ENCODE peak calls at places on chromosome 21, in five cellular contexts. C, G, M, K and O are unnamed samples.

GRCh38 chr21:21097425-21097824 is 99.2 kb downstream of the NCAM2 start:
- DNase-seq in C (no peak), G (no peak), M (no peak), K (no peak), O (no peak)

GRCh38 chr21:16302851-16303282 is 573.1 kb downstream of the USP25 start:
- DNase-seq in C (peak), G (peak), M (no peak), K (peak), O (peak)

GRCh38 chr21:36747815-36748381 is 49.0 kb downstream of the SIM2 start:
- DNase-seq in C (peak), G (peak), M (no peak), K (no peak), O (peak)

GRCh38 chr21:46128983-46129571 is 26.3 kb downstream of the FTCD start:
- DNase-seq in C (no peak), G (no peak), M (no peak), K (no peak), O (no peak)

GRCh38 chr21:46063227-46063626 is 34.7 kb upstream of the COL6A2 start:
- DNase-seq in C (peak), G (no peak), M (no peak), K (no peak), O (no peak)

GRCh38 chr21:25149022-25149421 is 458.3 kb downstream of the MRPL39 start:
- DNase-seq in C (no peak), G (no peak), M (no peak), K (no peak), O (no peak)

GRCh38 chr21:24995206-24995605 is 612.1 kb downstream of the MRPL39 start:
- DNase-seq in C (no peak), G (no peak), M (no peak), K (peak), O (no peak)

GRCh38 chr21:16534408-16535099 is 804.8 kb downstream of the USP25 start:
- DNase-seq in C (peak), G (peak), M (peak), K (peak), O (peak)

GRCh38 chr21:41630249-41630648 is 122.3 kb upstream of the TMPRSS2 start:
- DNase-seq in C (peak), G (peak), M (peak), K (peak), O (peak)

GRCh38 chr21:22762463-22762862 is 1764.3 kb downstream of the NCAM2 start:
- DNase-seq in C (no peak), G (no peak), M (no peak), K (no peak), O (no peak)

GRCh38 chr21:38821959-38822682 is 16.4 kb downstream of the ETS2 start:
- DNase-seq in C (no peak), G (no peak), M (no peak), K (no peak), O (no peak)

GRCh38 chr21:15222711-15223110 is 157.9 kb upstream of the NRIP1 start:
- DNase-seq in C (no peak), G (no peak), M (no peak), K (peak), O (no peak)

GRCh38 chr21:14594967-14595366 is 48.9 kb upstream of the SAMSN1 start:
- DNase-seq in C (no peak), G (no peak), M (no peak), K (no peak), O (no peak)

GRCh38 chr21:37338671-37339526 is 27.7 kb upstream of the DYRK1A start:
- DNase-seq in C (peak), G (peak), M (peak), K (peak), O (peak)

GRCh38 chr21:39020751-39021474 is 162.3 kb downstream of the PSMG1 start:
- DNase-seq in C (peak), G (peak), M (no peak), K (no peak), O (peak)

GRCh38 chr21:46459356-46460112 is 843 bp downstream of the DIP2A start:
- DNase-seq in C (peak), G (peak), M (no peak), K (peak), O (peak)

GRCh38 chr21:38460171-38460742 is 38.0 kb downstream of the ERG start:
- DNase-seq in C (peak), G (no peak), M (peak), K (peak), O (peak)

GRCh38 chr21:41168391-41169257 is 664 bp downstream of the BACE2 start:
- DNase-seq in C (peak), G (peak), M (no peak), K (peak), O (peak)

GRCh38 chr21:31517664-31518402 is 141.7 kb upstream of the SOD1 start:
- DNase-seq in C (no peak), G (no peak), M (no peak), K (no peak), O (no peak)

DNA sequence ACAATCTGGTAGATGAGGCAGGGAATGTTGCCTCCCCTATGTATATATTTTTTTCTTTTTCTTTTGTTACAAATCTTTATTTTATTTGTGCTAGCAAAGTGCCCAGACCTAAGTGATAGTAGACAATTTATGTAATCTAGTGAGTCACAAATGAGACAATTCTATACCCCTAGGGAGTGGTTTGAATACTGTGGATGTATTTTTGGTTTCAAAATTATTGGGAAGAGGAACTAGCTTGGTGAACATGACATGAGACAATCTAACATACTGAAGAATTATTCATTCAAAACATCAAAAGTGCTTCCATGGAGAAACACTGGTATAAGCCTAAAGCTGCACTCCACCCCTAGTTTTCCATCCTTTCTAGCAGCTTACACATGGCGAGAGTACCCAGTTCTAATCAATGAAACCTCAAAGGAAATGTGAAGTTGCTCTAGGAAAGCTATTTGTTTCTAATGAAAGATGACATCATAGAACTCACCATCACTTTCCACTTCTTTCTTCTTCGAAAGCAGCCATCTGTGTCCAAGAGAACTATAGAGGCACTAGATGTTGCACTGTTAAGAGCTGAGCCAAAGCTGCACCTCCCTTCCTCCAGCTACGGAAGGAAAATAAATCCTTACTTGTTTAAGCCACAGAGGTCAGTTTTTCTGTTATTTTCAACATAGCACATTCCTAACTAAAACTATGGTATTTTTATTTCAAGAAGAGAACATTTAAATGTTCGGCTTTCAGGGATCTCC is 764.6 kb downstream of the LTN1 start:
- DNase-seq in C (peak), G (no peak), M (no peak), K (no peak), O (peak)
- TF ChIP-seq CTCF in C (no peak), G (no peak), M (no peak), K (no peak), O (no peak)

GRCh38 chr21:43657355-43658093 is 1.8 kb downstream of the HSF2BP start:
- DNase-seq in C (no peak), G (no peak), M (no peak), K (no peak), O (no peak)
- H3K4me3 ChIP-seq in C (no peak), G (no peak), M (no peak), K (no peak), O (no peak)

GRCh38 chr21:35635994-35636393 is 424.3 kb downstream of the SETD4 start:
- DNase-seq in C (no peak), G (no peak), M (no peak), K (no peak), O (no peak)
- TF ChIP-seq CTCF in C (no peak), G (no peak), M (no peak), K (no peak), O (no peak)

DNA sequence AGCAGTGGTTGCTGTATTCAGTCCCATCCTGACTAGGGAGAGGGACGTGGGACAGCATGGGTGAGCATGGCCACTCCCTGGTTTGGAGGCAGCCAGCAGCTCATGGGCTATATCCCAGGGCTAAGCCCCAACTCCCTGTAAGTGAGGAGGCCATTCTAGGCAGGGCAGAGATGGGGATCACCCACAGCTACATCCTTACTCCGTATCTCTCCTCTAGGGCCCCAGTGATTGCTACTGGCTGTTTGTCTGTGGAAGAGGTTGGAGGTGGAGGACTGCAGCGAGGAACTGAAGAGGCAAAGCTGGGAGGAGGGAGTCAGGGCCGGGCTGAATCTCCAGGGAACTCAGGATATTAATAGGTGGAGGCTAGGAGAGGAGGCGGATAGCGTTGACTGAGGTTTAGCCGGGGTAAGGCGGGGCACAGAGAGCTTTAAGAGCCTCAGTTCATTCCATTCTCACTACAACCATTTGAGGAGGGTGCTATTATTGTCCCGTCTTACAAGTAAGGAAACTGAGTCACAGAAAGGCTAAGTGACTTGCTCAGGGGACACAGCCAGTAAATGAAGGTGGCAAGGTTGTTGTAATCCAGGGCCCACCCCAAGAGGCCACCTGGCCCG is 6.8 kb downstream of the OLIG2 start:
- DNase-seq in C (no peak), G (no peak), M (no peak), K (no peak), O (no peak)
- H3K4me3 ChIP-seq in C (no peak), G (no peak), M (no peak), K (no peak), O (no peak)

GRCh38 chr21:29193907-29194306 is 63.5 kb downstream of the MAP3K7CL start:
- DNase-seq in C (no peak), G (no peak), M (no peak), K (no peak), O (no peak)

GRCh38 chr21:29194847-29195246 is 64.4 kb downstream of the MAP3K7CL start:
- DNase-seq in C (no peak), G (no peak), M (no peak), K (no peak), O (no peak)

GRCh38 chr21:29196664-29197052 is 66.2 kb downstream of the MAP3K7CL start:
- DNase-seq in C (no peak), G (no peak), M (no peak), K (no peak), O (no peak)

GRCh38 chr21:29194342-29194741 is 63.9 kb downstream of the MAP3K7CL start:
- DNase-seq in C (no peak), G (no peak), M (no peak), K (no peak), O (peak)

GRCh38 chr21:29196021-29196663 is 65.7 kb downstream of the MAP3K7CL start:
- DNase-seq in C (peak), G (peak), M (no peak), K (peak), O (peak)
- TF ChIP-seq CTCF in C (peak), G (peak), M (peak), K (peak), O (peak)

GRCh38 chr21:28640326-28640725 is 352.4 kb downstream of the LTN1 start:
- DNase-seq in C (no peak), G (no peak), M (no peak), K (no peak), O (no peak)
- H3K4me3 ChIP-seq in C (no peak), G (no peak), M (no peak), K (no peak), O (no peak)

GRCh38 chr21:44800103-44800502 is 1.5 kb downstream of the UBE2G2 start:
- DNase-seq in C (peak), G (no peak), M (no peak), K (peak), O (peak)
- TF ChIP-seq CTCF in C (peak), G (peak), M (peak), K (peak), O (peak)

DNA sequence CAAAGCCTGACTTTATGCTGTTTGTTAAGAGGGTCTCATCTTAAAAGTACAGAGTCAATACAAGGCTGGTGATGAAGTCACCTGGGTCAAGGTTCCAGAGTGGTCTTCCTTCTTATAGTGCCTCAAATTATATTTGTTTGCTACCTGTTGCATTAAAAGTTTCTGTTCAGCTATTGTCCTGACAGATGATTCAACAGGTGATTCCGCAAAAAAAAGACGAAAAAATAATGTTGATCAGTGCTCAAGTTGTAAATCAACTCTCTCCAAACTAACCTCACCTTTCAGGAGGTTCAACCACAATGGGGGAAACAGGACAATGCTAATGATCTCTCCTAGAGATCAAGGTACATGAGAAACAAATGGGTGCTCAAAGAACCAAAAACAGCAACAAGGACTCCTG is 35.7 kb downstream of the HSF2BP start:
- DNase-seq in C (no peak), G (no peak), M (no peak), K (no peak), O (no peak)
- H3K4me3 ChIP-seq in C (no peak), G (no peak), M (no peak), K (no peak), O (no peak)